ENCODE peak calls at places on chromosomes 3 and 15, in nine cellular contexts. One of them, this sample, is unnamed.

GRCh38 chr15:83339396-83339795 is 54.9 kb upstream of the BNC1 start:
- DNase-seq in endodermal cell: no peak
- DNase-seq in OCI-LY7: no peak
- DNase-seq in uterus: no peak
- DNase-seq in MM.1S: no peak
- DNase-seq in heart right ventricle: no peak
- DNase-seq in mammary epithelial cell: peak
- DNase-seq in AG04450: no peak
- DNase-seq in transverse colon: no peak
- DNase-seq in this sample: no peak

GRCh38 chr3:7469866-7470265 is 609.0 kb downstream of the GRM7 start:
- DNase-seq in endodermal cell: no peak
- DNase-seq in OCI-LY7: no peak
- DNase-seq in uterus: no peak
- DNase-seq in MM.1S: no peak
- DNase-seq in heart right ventricle: no peak
- DNase-seq in mammary epithelial cell: no peak
- DNase-seq in AG04450: no peak
- DNase-seq in transverse colon: no peak
- DNase-seq in this sample: no peak

GRCh38 chr3:109806929-109807328 is 469.6 kb upstream of the DPPA4 start:
- DNase-seq in endodermal cell: no peak
- DNase-seq in OCI-LY7: peak
- DNase-seq in uterus: no peak
- DNase-seq in MM.1S: peak
- DNase-seq in heart right ventricle: no peak
- DNase-seq in mammary epithelial cell: peak
- DNase-seq in AG04450: no peak
- DNase-seq in transverse colon: no peak
- DNase-seq in this sample: no peak

GRCh38 chr3:53045784-53046170 is at the start of gene SFMBT1:
- DNase-seq in endodermal cell: peak
- DNase-seq in OCI-LY7: peak
- DNase-seq in uterus: peak
- DNase-seq in MM.1S: peak
- DNase-seq in heart right ventricle: peak
- DNase-seq in mammary epithelial cell: peak
- DNase-seq in AG04450: no peak
- DNase-seq in transverse colon: peak
- DNase-seq in this sample: peak

GRCh38 chr3:151135548-151136337 is 50.3 kb downstream of the MED12L start:
- DNase-seq in endodermal cell: no peak
- DNase-seq in OCI-LY7: no peak
- DNase-seq in uterus: no peak
- DNase-seq in MM.1S: peak
- DNase-seq in heart right ventricle: no peak
- DNase-seq in mammary epithelial cell: no peak
- DNase-seq in AG04450: no peak
- DNase-seq in transverse colon: no peak
- DNase-seq in this sample: peak

GRCh38 chr3:190863119-190863465 is 598 bp upstream of the GMNC start:
- DNase-seq in endodermal cell: no peak
- DNase-seq in OCI-LY7: no peak
- DNase-seq in uterus: no peak
- DNase-seq in MM.1S: peak
- DNase-seq in heart right ventricle: no peak
- DNase-seq in mammary epithelial cell: no peak
- DNase-seq in AG04450: no peak
- DNase-seq in transverse colon: no peak
- DNase-seq in this sample: no peak

GRCh38 chr3:127764841-127765362 is 57.4 kb downstream of the MGLL start:
- DNase-seq in endodermal cell: no peak
- DNase-seq in OCI-LY7: no peak
- DNase-seq in uterus: no peak
- DNase-seq in MM.1S: no peak
- DNase-seq in heart right ventricle: no peak
- DNase-seq in mammary epithelial cell: no peak
- DNase-seq in AG04450: no peak
- DNase-seq in transverse colon: no peak
- DNase-seq in this sample: no peak

GRCh38 chr3:41362638-41363559 is 163.6 kb downstream of the CTNNB1 start:
- DNase-seq in endodermal cell: peak
- DNase-seq in OCI-LY7: no peak
- DNase-seq in uterus: no peak
- DNase-seq in MM.1S: no peak
- DNase-seq in heart right ventricle: no peak
- DNase-seq in mammary epithelial cell: no peak
- DNase-seq in AG04450: no peak
- DNase-seq in transverse colon: no peak
- DNase-seq in this sample: no peak

GRCh38 chr3:177613901-177614300 is 416.6 kb upstream of the TBL1XR1 start:
- DNase-seq in endodermal cell: no peak
- DNase-seq in OCI-LY7: no peak
- DNase-seq in uterus: no peak
- DNase-seq in MM.1S: no peak
- DNase-seq in heart right ventricle: no peak
- DNase-seq in mammary epithelial cell: no peak
- DNase-seq in AG04450: no peak
- DNase-seq in transverse colon: no peak
- DNase-seq in this sample: no peak

GRCh38 chr3:177441281-177441812 is 244.1 kb upstream of the TBL1XR1 start:
- DNase-seq in endodermal cell: no peak
- DNase-seq in OCI-LY7: no peak
- DNase-seq in uterus: no peak
- DNase-seq in MM.1S: no peak
- DNase-seq in heart right ventricle: no peak
- DNase-seq in mammary epithelial cell: no peak
- DNase-seq in AG04450: no peak
- DNase-seq in transverse colon: no peak
- DNase-seq in this sample: no peak

GRCh38 chr15:67547836-67548531 is 5.5 kb downstream of the MAP2K5 start:
- DNase-seq in endodermal cell: no peak
- DNase-seq in OCI-LY7: no peak
- DNase-seq in uterus: no peak
- DNase-seq in MM.1S: no peak
- DNase-seq in heart right ventricle: no peak
- DNase-seq in mammary epithelial cell: peak
- DNase-seq in AG04450: no peak
- DNase-seq in transverse colon: no peak
- DNase-seq in this sample: no peak

GRCh38 chr15:57213783-57214366 is 162.4 kb upstream of the CGNL1 start:
- DNase-seq in endodermal cell: no peak
- DNase-seq in OCI-LY7: peak
- DNase-seq in uterus: no peak
- DNase-seq in MM.1S: peak
- DNase-seq in heart right ventricle: peak
- DNase-seq in mammary epithelial cell: peak
- DNase-seq in AG04450: no peak
- DNase-seq in transverse colon: no peak
- DNase-seq in this sample: no peak

DNA sequence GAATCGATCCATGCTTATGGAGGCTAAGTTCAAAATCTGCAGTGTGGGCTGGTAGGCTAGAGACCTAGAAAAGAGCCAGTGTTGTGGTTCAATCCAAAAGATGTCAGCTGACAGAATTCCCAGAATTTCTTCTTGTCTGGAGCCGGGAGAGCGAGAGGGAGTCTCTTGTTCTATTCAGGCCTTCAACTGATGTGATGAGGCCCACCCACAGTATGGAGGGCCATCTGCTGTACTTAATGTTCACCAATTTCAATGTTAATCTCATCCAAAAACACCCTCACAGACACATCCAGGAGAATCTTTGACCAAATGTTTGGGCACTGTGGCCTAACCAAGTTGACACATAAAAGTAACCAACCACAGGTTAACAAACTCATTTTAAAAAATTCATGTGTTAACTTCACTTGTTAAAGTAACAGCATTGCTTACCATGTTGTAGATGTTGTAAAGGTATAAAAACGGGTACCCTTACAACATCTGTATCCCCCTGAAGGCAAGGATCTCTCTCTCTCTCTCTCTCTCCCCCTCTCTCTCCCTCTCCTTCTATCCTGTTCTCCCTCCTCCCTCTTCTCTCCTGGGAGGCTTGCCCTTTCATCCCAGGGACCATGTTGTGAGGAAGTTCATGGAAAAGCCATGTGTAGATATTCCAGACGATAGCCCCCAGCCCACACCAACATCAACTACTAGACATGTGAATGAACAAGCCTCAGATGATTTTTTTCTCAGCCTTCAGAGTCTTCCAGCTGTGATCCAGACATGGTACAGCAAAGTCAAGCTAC is 66.4 kb upstream of the CHD2 start:
- DNase-seq in endodermal cell: no peak
- DNase-seq in OCI-LY7: no peak
- DNase-seq in uterus: no peak
- DNase-seq in MM.1S: no peak
- DNase-seq in heart right ventricle: no peak
- DNase-seq in mammary epithelial cell: no peak
- DNase-seq in AG04450: no peak
- DNase-seq in transverse colon: no peak
- DNase-seq in this sample: no peak
- H3K27ac ChIP-seq in endodermal cell: peak
- H3K27ac ChIP-seq in OCI-LY7: peak
- H3K27ac ChIP-seq in uterus: peak
- H3K27ac ChIP-seq in MM.1S: peak
- H3K27ac ChIP-seq in heart right ventricle: peak
- H3K27ac ChIP-seq in mammary epithelial cell: no peak
- H3K27ac ChIP-seq in AG04450: peak
- H3K27ac ChIP-seq in transverse colon: peak
- H3K27ac ChIP-seq in this sample: peak

DNA sequence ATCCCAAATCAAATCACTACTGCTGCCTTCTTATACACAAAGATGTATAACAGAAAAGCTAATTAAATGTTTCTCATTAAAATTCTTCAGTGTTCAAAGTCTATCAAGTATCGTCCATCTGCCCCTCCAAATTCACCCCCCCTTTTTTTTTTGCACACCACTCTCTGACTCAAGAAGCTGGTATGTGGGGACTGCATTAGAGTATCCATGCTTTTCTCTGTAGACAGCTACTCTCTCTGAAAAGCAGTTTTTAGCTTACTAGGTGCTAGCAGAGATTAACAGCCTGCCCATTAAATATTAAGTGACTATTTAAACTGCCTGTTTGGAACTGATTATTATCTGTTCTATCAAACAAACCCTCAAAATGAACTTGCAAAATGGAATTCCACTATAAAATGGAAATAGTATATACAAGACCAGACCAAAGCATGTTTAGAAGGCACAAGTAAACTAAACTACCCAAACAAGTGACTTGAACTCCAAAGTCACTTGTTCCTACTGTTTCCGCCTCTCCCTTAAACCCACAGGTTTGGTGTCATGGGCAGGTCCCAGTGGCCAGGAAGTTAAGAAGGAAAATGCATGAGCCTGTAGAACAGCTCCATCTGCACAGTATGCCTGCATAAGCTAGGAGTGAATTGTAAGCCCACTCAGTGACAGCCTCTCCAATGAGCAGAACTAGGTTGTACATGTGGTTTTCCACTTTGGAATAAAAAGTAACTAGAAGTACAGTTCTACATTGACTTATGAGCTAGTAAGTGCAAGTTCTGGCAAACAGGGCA is 32.5 kb downstream of the GBE1 start:
- DNase-seq in endodermal cell: no peak
- DNase-seq in OCI-LY7: no peak
- DNase-seq in uterus: no peak
- DNase-seq in MM.1S: no peak
- DNase-seq in heart right ventricle: no peak
- DNase-seq in mammary epithelial cell: peak
- DNase-seq in AG04450: no peak
- DNase-seq in transverse colon: no peak
- DNase-seq in this sample: no peak
- H3K4me3 ChIP-seq in endodermal cell: no peak
- H3K4me3 ChIP-seq in OCI-LY7: no peak
- H3K4me3 ChIP-seq in uterus: no peak
- H3K4me3 ChIP-seq in MM.1S: no peak
- H3K4me3 ChIP-seq in heart right ventricle: no peak
- H3K4me3 ChIP-seq in mammary epithelial cell: no peak
- H3K4me3 ChIP-seq in AG04450: no peak
- H3K4me3 ChIP-seq in transverse colon: no peak
- H3K4me3 ChIP-seq in this sample: no peak

GRCh38 chr3:117547956-117548550 is 838.5 kb downstream of the TUSC7 start:
- DNase-seq in endodermal cell: no peak
- DNase-seq in OCI-LY7: no peak
- DNase-seq in uterus: no peak
- DNase-seq in MM.1S: no peak
- DNase-seq in heart right ventricle: no peak
- DNase-seq in mammary epithelial cell: no peak
- DNase-seq in AG04450: peak
- DNase-seq in transverse colon: no peak
- DNase-seq in this sample: no peak

GRCh38 chr3:117553461-117553860 is 843.9 kb downstream of the TUSC7 start:
- DNase-seq in endodermal cell: no peak
- DNase-seq in OCI-LY7: peak
- DNase-seq in uterus: no peak
- DNase-seq in MM.1S: peak
- DNase-seq in heart right ventricle: no peak
- DNase-seq in mammary epithelial cell: no peak
- DNase-seq in AG04450: no peak
- DNase-seq in transverse colon: no peak
- DNase-seq in this sample: no peak

GRCh38 chr3:117545484-117545883 is 835.9 kb downstream of the TUSC7 start:
- DNase-seq in endodermal cell: no peak
- DNase-seq in OCI-LY7: no peak
- DNase-seq in uterus: no peak
- DNase-seq in MM.1S: no peak
- DNase-seq in heart right ventricle: no peak
- DNase-seq in mammary epithelial cell: no peak
- DNase-seq in AG04450: no peak
- DNase-seq in transverse colon: no peak
- DNase-seq in this sample: no peak

GRCh38 chr3:117548600-117548999 is 839.0 kb downstream of the TUSC7 start:
- DNase-seq in endodermal cell: no peak
- DNase-seq in OCI-LY7: no peak
- DNase-seq in uterus: no peak
- DNase-seq in MM.1S: no peak
- DNase-seq in heart right ventricle: no peak
- DNase-seq in mammary epithelial cell: no peak
- DNase-seq in AG04450: no peak
- DNase-seq in transverse colon: no peak
- DNase-seq in this sample: no peak

GRCh38 chr3:117549716-117550115 is 840.1 kb downstream of the TUSC7 start:
- DNase-seq in endodermal cell: no peak
- DNase-seq in OCI-LY7: no peak
- DNase-seq in uterus: no peak
- DNase-seq in MM.1S: no peak
- DNase-seq in heart right ventricle: no peak
- DNase-seq in mammary epithelial cell: no peak
- DNase-seq in AG04450: no peak
- DNase-seq in transverse colon: no peak
- DNase-seq in this sample: no peak
- TF ChIP-seq CTCF in endodermal cell: peak
- TF ChIP-seq CTCF in OCI-LY7: peak
- TF ChIP-seq CTCF in uterus: no peak
- TF ChIP-seq CTCF in MM.1S: no peak
- TF ChIP-seq CTCF in heart right ventricle: no peak
- TF ChIP-seq CTCF in mammary epithelial cell: no peak
- TF ChIP-seq CTCF in AG04450: no peak
- TF ChIP-seq CTCF in transverse colon: no peak
- TF ChIP-seq CTCF in this sample: no peak

GRCh38 chr3:152595975-152596832 is 238.7 kb upstream of the P2RY1 start:
- DNase-seq in endodermal cell: no peak
- DNase-seq in OCI-LY7: peak
- DNase-seq in uterus: peak
- DNase-seq in MM.1S: peak
- DNase-seq in heart right ventricle: peak
- DNase-seq in mammary epithelial cell: peak
- DNase-seq in AG04450: peak
- DNase-seq in transverse colon: peak
- DNase-seq in this sample: peak
- H3K27ac ChIP-seq in endodermal cell: no peak
- H3K27ac ChIP-seq in OCI-LY7: no peak
- H3K27ac ChIP-seq in uterus: peak
- H3K27ac ChIP-seq in MM.1S: peak
- H3K27ac ChIP-seq in heart right ventricle: peak
- H3K27ac ChIP-seq in mammary epithelial cell: no peak
- H3K27ac ChIP-seq in AG04450: no peak
- H3K27ac ChIP-seq in transverse colon: peak
- H3K27ac ChIP-seq in this sample: peak

This sample was measured in lung.